ENCODE peak calls at places on chromosomes 1 and 21, in six cellular contexts. W is Panc1, C is breast epithelium, M is fibroblast of lung, K is left ventricle myocardium inferior, G is PC-3. V is an unnamed sample.

GRCh38 chr1:66764994-66765578 is 12.8 kb downstream of the DYNLT5 start:
- DNase-seq in W (peak; percentile 60), C (no peak), M (peak; percentile 42), K (no peak), G (peak; percentile 65), V (no peak)

GRCh38 chr1:204437796-204438570 is 26.4 kb upstream of the PPP1R15B start:
- DNase-seq in W (no peak), C (no peak), M (no peak), K (no peak), G (no peak), V (no peak)

GRCh38 chr1:18107671-18108312 is at the start of gene IGSF21:
- DNase-seq in W (no peak), C (no peak), M (no peak), K (no peak), G (no peak), V (no peak)

GRCh38 chr1:233569636-233570035 is 44.3 kb upstream of the KCNK1 start:
- DNase-seq in W (no peak), C (no peak), M (peak; percentile 32), K (no peak), G (peak; percentile 32), V (no peak)

GRCh38 chr1:184118051-184118450 is 66.5 kb downstream of the TSEN15 start:
- DNase-seq in W (no peak), C (no peak), M (peak; percentile 94), K (no peak), G (peak; percentile 68), V (peak; percentile 41)

GRCh38 chr1:229803601-229804217 is 177.7 kb downstream of the URB2 start:
- DNase-seq in W (no peak), C (no peak), M (no peak), K (no peak), G (peak; percentile 68), V (no peak)

GRCh38 chr1:154557939-154558609 is 388 bp downstream of the UBE2Q1 start:
- DNase-seq in W (no peak), C (peak; percentile 53), M (peak; percentile 23), K (peak; percentile 66), G (no peak), V (peak; percentile 65)

GRCh38 chr1:34696230-34696629 is 58.6 kb upstream of the GJB5 start:
- DNase-seq in W (no peak), C (no peak), M (peak; percentile 13), K (no peak), G (peak; percentile 60), V (no peak)

GRCh38 chr1:156247460-156248322 is at the start of gene PAQR6:
- DNase-seq in W (no peak), C (peak; percentile 61), M (no peak), K (peak; percentile 28), G (no peak), V (peak; percentile 93)

GRCh38 chr1:7265771-7266371 is 480.6 kb downstream of the CAMTA1 start:
- DNase-seq in W (peak; percentile 92), C (peak; percentile 84), M (peak; percentile 94), K (no peak), G (peak; percentile 95), V (no peak)

GRCh38 chr1:22025368-22026154 is 24.1 kb downstream of the CELA3A start:
- DNase-seq in W (peak; percentile 74), C (peak; percentile 77), M (peak; percentile 93), K (peak; percentile 83), G (peak; percentile 89), V (peak; percentile 76)

GRCh38 chr1:24557220-24557619 is 1.3 kb downstream of the NCMAP start:
- DNase-seq in W (no peak), C (no peak), M (no peak), K (no peak), G (no peak), V (no peak)

GRCh38 chr1:108610073-108610472 is 50.2 kb downstream of the EEIG2 start:
- DNase-seq in W (no peak), C (no peak), M (peak; percentile 16), K (no peak), G (no peak), V (no peak)

GRCh38 chr1:19087017-19087736 is 122.9 kb downstream of the UBR4 start:
- DNase-seq in W (no peak), C (no peak), M (no peak), K (no peak), G (no peak), V (no peak)

GRCh38 chr21:45549670-45550463 is 7.6 kb upstream of the SLC19A1 start:
- DNase-seq in W (no peak), C (no peak), M (no peak), K (peak; percentile 17), G (no peak), V (no peak)

GRCh38 chr1:212242288-212242984 is 42.8 kb upstream of the PPP2R5A start:
- DNase-seq in W (no peak), C (no peak), M (no peak), K (no peak), G (no peak), V (no peak)

GRCh38 chr1:206445116-206445515 is 25.2 kb upstream of the IKBKE start:
- DNase-seq in W (no peak), C (no peak), M (peak; percentile 67), K (peak; percentile 60), G (no peak), V (no peak)

GRCh38 chr1:228095938-228096337 is 7.2 kb downstream of the C1orf35 start:
- DNase-seq in W (no peak), C (no peak), M (no peak), K (no peak), G (no peak), V (no peak)

GRCh38 chr1:68128157-68128556 is 77.7 kb upstream of the DIRAS3 start:
- DNase-seq in W (no peak), C (no peak), M (peak; percentile 94), K (no peak), G (no peak), V (no peak)

GRCh38 chr1:21174638-21175323 is 1.9 kb downstream of the EIF4G3 start:
- DNase-seq in W (no peak), C (no peak), M (peak; percentile 83), K (no peak), G (peak; percentile 27), V (no peak)

GRCh38 chr1:200081982-200082272 is 54.4 kb downstream of the NR5A2 start:
- DNase-seq in W (no peak), C (no peak), M (no peak), K (no peak), G (no peak), V (no peak)

GRCh38 chr1:151346769-151347522 is at the start of gene RFX5:
- DNase-seq in W (peak; percentile 95), C (peak; percentile 94), M (peak; percentile 98), K (peak; percentile 91), G (peak; percentile 100), V (peak; percentile 79)

GRCh38 chr1:151352001-151352718 is 5.1 kb upstream of the RFX5 start:
- DNase-seq in W (no peak), C (no peak), M (peak; percentile 32), K (no peak), G (peak; percentile 57), V (no peak)

GRCh38 chr1:151346082-151346768 is 827 bp downstream of the RFX5 start:
- DNase-seq in W (no peak), C (no peak), M (no peak), K (no peak), G (no peak), V (no peak)

GRCh38 chr1:151343587-151343986 is 3.5 kb downstream of the RFX5 start:
- DNase-seq in W (no peak), C (no peak), M (no peak), K (no peak), G (no peak), V (no peak)

GRCh38 chr1:151347523-151348246 is 633 bp upstream of the RFX5 start:
- DNase-seq in W (no peak), C (no peak), M (peak; percentile 37), K (no peak), G (no peak), V (no peak)
- H3K27ac ChIP-seq in W (peak overlapping the region; percentile 93), C (peak overlapping the region; percentile 93), M (peak overlapping the region; percentile 83), K (peak overlapping the region; percentile 93), G (peak overlapping the region; percentile 6), V (peak overlapping the region; percentile 87)

GRCh38 chr1:53392460-53392859 is 64.6 kb upstream of the LRP8 start:
- DNase-seq in W (no peak), C (no peak), M (no peak), K (no peak), G (no peak), V (no peak)
- TF ChIP-seq CTCF in W (no peak), C (no peak), M (no peak), K (no peak), G (no peak), V (no peak)

DNA sequence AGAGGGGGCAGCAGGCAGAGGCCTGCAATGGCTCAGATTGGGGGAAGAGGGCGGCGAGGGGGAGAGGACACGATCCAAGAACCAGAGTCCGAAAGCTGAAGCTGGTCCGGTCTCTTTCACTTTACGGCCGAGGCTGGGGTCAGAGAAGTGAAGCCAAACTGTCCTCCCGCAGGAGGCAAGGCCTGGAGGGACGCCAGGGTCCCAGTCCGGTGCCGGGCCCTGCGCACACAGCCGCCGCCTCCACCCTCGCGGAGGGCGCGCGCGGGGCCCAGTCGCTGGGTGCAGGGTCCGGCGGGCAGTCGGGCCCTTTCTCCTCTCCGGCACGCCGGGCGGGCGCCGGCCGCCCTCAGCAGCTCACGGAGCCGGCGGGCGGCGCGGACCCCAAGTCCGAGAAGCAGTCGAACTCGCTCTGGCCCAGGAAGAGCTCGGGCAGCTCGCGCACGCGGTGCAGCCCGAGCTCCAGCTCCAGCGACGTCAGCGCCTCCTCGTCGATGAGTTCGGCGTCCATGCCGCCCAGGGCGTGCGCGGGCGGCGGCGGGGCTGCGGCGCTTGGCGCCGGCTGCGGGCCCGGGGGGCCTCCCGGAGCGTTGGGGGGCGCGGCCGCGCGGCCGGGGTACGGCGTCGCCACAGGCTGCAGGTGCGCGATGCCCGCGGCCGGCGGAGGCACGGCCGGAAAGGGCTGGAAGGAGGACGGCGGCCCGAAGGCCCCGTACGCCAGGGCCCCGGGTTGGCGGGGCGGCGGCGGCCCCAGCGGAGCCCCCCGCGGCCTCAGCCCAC is 748 bp downstream of the CITED4 start:
- DNase-seq in W (no peak), C (no peak), M (peak; percentile 58), K (peak; percentile 63), G (no peak), V (no peak)
- H3K4me3 ChIP-seq in W (peak overlapping the region; percentile 72), C (peak overlapping the region; percentile 88), M (peak overlapping the region; percentile 62), K (peak overlapping the region; percentile 78), G (peak overlapping the region; percentile 73), V (peak overlapping the region; percentile 71)

DNA sequence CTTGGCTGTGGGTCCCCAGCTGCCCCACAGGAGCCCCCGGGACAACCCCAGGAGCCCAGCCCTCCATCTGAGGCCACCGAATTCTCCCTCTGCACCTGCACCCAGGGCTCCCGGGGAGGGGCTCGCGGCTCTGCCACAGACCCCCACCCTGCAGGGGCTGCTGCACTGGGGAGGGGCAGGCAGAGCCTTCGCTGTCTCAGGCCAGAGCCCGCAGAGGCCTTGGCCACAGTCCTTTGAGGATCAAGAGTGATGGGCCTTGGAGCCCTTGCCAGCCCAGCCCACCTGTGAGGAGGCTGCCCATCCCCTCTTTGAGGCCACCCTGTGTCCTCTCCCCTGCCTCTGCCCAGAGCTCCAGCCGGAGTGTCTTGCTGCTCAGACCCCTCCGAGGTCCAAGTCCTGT is 6.5 kb downstream of the PERM1 start:
- DNase-seq in W (no peak), C (no peak), M (no peak), K (no peak), G (no peak), V (no peak)
- H3K27ac ChIP-seq in W (no peak overlapping the region), C (peak overlapping the region; percentile 78), M (no peak overlapping the region), K (peak overlapping the region; percentile 76), G (no peak overlapping the region), V (no peak overlapping the region)

V was measured in dorsolateral prefrontal cortex.